ENCODE peak calls at places on chromosome 2, in four cellular contexts. J is neuronal stem cell, M is PC-3, I is neural progenitor cell. X is an unnamed sample.

GRCh38 chr2:12203528-12203927 is 457.1 kb downstream of the LPIN1 start:
- DNase-seq in I (no peak), M (no peak), J (no peak), X (no peak)

GRCh38 chr2:43905871-43906270 is 67.1 kb downstream of the ABCG8 start:
- DNase-seq in I (no peak), J (no peak), M (no peak), X (no peak)

GRCh38 chr2:195318440-195319111 is 338.4 kb upstream of the SLC39A10 start:
- DNase-seq in I (peak), M (peak), J (peak), X (peak)

GRCh38 chr2:197369946-197370325 is 59.4 kb upstream of the ANKRD44 start:
- DNase-seq in J (no peak), M (no peak), I (no peak), X (no peak)

GRCh38 chr2:71804251-71804650 is 343.4 kb downstream of the CYP26B1 start:
- DNase-seq in M (peak), I (no peak), J (no peak), X (no peak)

GRCh38 chr2:25587361-25587760 is 86.0 kb downstream of the DTNB start:
- DNase-seq in I (no peak), M (peak), J (no peak), X (peak)

GRCh38 chr2:10575566-10576300 is 114.0 kb downstream of the NOL10 start:
- DNase-seq in I (no peak), J (no peak), M (peak), X (peak)

GRCh38 chr2:203873921-203874631 is 6.5 kb downstream of the CTLA4 start:
- DNase-seq in I (peak), M (peak), J (no peak), X (no peak)

GRCh38 chr2:27959496-27959895 is 69.0 kb downstream of the BABAM2 start:
- DNase-seq in J (no peak), M (peak), I (no peak), X (peak)

GRCh38 chr2:96933528-96933927 is 52.9 kb downstream of the FAM178B start:
- DNase-seq in I (peak), M (no peak), J (no peak), X (no peak)

GRCh38 chr2:131674174-131674507 is 146.5 kb downstream of the CCDC74A start:
- DNase-seq in J (no peak), M (no peak), I (no peak), X (no peak)

GRCh38 chr2:146004470-146004869 is 1484.6 kb upstream of the ZEB2 start:
- DNase-seq in J (no peak), M (peak), I (no peak), X (peak)

GRCh38 chr2:230898016-230898415 is 27.0 kb downstream of the GPR55 start:
- DNase-seq in M (no peak), J (no peak), I (no peak), X (no peak)

GRCh38 chr2:158498043-158498748 is 41.4 kb downstream of the PKP4 start:
- DNase-seq in M (no peak), I (no peak), J (no peak), X (no peak)

GRCh38 chr2:1656961-1657841 is 87.1 kb downstream of the PXDN start:
- DNase-seq in J (no peak), M (no peak), I (no peak), X (no peak)

GRCh38 chr2:85231242-85231805 is 96.5 kb downstream of the TGOLN2 start:
- DNase-seq in J (no peak), M (no peak), I (peak), X (no peak)

GRCh38 chr2:152250421-152251100 is 75.0 kb upstream of the STAM2 start:
- DNase-seq in M (no peak), J (no peak), I (no peak), X (no peak)

GRCh38 chr2:207505728-207506127 is 24.0 kb upstream of the CREB1 start:
- DNase-seq in M (peak), I (no peak), J (no peak), X (peak)

GRCh38 chr2:178233428-178233827 is 39.1 kb downstream of the OSBPL6 start:
- DNase-seq in J (no peak), I (no peak), M (peak), X (no peak)

GRCh38 chr2:139142252-139142651 is 362.1 kb upstream of the NXPH2 start:
- DNase-seq in I (peak), J (peak), M (peak), X (peak)

GRCh38 chr2:192749606-192750200 is 555.0 kb upstream of the TMEFF2 start:
- DNase-seq in M (peak), I (peak), J (no peak), X (no peak)

GRCh38 chr2:5690718-5691658 is 1.2 kb upstream of the SOX11 start:
- DNase-seq in M (no peak), I (peak), J (peak), X (peak)

GRCh38 chr2:207772081-207772843 is 2.6 kb upstream of the FZD5 start:
- DNase-seq in M (no peak), J (no peak), I (no peak), X (peak)

GRCh38 chr2:85723707-85724360 is 29.7 kb downstream of the GNLY start:
- DNase-seq in I (no peak), J (no peak), M (no peak), X (no peak)

GRCh38 chr2:37631292-37631691 is 40.1 kb downstream of the CDC42EP3 start:
- DNase-seq in J (no peak), I (no peak), M (no peak), X (peak)

GRCh38 chr2:174023591-174024523 is 58.7 kb upstream of the SP3 start:
- DNase-seq in M (peak), I (peak), J (no peak), X (peak)

DNA sequence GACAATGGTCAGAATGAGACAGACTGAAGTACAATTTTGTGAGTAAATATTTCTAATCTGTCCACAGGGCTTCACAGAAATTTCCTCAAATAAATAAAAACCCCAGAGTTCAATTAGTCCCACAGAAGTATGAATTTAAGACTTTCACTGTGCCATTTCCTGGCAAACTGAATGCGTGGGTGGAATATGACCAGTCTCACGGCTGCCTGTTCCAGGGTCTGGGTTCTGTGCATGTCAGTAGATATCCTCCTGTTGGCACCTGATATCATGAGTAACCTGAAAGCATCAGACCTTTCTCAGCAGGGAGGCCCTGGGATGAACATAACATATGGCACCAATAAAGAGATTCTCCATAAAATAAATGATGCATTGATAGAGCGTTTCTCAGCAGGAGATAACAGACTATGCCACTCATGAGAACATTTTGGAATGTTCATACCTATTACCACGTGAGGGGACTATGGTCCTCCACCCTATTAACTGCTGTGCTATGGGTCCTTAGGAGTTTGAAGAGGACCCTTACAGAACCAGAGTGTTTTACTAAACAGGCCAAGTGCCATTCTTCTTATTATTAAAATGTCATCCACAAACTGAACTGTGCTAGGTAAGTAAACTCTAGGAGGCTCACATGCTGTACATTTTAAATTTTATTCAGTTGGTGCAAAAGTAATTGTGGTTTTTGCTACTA is 10.6 kb upstream of the MALL start:
- DNase-seq in J (no peak), M (no peak), I (no peak), X (no peak)
- H3K4me2 ChIP-seq in J (no peak), M (no peak), I (peak), X (no peak)

GRCh38 chr2:223114170-223114569 is 62.2 kb downstream of the KCNE4 start:
- DNase-seq in M (peak), J (no peak), I (no peak), X (no peak)
- H2AFZ ChIP-seq in M (no peak), J (no peak), I (no peak), X (no peak)

DNA sequence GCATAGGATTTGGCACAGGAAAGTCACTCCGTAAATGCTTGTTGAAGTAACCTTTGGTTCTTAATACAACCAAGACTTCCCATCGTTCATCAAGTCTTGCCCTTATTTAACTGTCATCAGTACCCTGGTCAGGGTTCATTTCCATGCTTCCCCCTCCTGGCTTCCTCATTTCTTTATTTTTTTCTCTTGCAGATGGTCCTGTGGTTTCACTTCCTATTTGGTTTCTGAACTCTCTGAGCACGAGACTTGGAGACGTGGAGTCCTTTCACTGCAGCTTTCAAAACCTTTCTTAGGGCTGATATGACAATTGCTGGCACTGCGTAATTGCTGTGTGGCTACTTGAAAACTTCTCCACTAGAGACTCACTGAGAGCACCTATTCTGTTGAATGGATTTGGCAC is 59.9 kb upstream of the PID1 start:
- DNase-seq in J (no peak), M (no peak), I (no peak), X (no peak)
- H3K4me2 ChIP-seq in J (no peak), M (no peak), I (no peak), X (no peak)

GRCh38 chr2:58598171-58598570 is 357.0 kb upstream of the FANCL start:
- DNase-seq in M (no peak), J (no peak), I (no peak), X (no peak)
- H2AFZ ChIP-seq in M (no peak), J (no peak), I (no peak), X (no peak)

GRCh38 chr2:172623249-172623965 is 67.5 kb downstream of the PDK1 start:
- DNase-seq in I (no peak), M (no peak), J (no peak), X (no peak)
- H3K4me2 ChIP-seq in I (no peak), M (no peak), J (no peak), X (no peak)